ENCODE peak calls at places on chromosomes 2 and 18, in four cellular contexts. K, Z, V and D are unnamed samples.

GRCh38 chr18:57839942-57840381 is 36.8 kb upstream of the ATP8B1 start:
- DNase-seq in K (peak), Z (no peak), V (peak), D (no peak)

GRCh38 chr18:48007955-48008701 is 77.7 kb upstream of the SMAD2 start:
- DNase-seq in V (peak), Z (no peak), K (peak), D (peak)

GRCh38 chr18:39647627-39648502 is 2082.3 kb upstream of the CELF4 start:
- DNase-seq in K (peak), V (peak), Z (no peak), D (peak)

GRCh38 chr2:224837558-224837957 is 121.4 kb upstream of the CCDC195 start:
- DNase-seq in Z (no peak), V (peak), K (peak), D (peak)

GRCh38 chr2:156088598-156088997 is 243.9 kb downstream of the NR4A2 start:
- DNase-seq in Z (no peak), K (no peak), V (no peak), D (no peak)

GRCh38 chr2:237067985-237068576 is 17.6 kb upstream of the COPS8 start:
- DNase-seq in K (no peak), Z (no peak), V (peak), D (no peak)

GRCh38 chr2:120907822-120908221 is 172.2 kb downstream of the GLI2 start:
- DNase-seq in K (no peak), V (no peak), Z (no peak), D (no peak)

GRCh38 chr2:232372231-232373208 is 6.0 kb upstream of the ALPP start:
- DNase-seq in K (peak), V (no peak), Z (no peak), D (no peak)

GRCh38 chr18:38933910-38934510 is 1368.4 kb upstream of the CELF4 start:
- DNase-seq in K (no peak), V (no peak), Z (no peak), D (no peak)

GRCh38 chr18:42392416-42392815 is 437.4 kb downstream of the PIK3C3 start:
- DNase-seq in K (no peak), V (no peak), Z (no peak), D (no peak)

GRCh38 chr2:179939282-179939681 is 67.8 kb downstream of the CWC22 start:
- DNase-seq in V (no peak), K (no peak), Z (no peak), D (no peak)

GRCh38 chr2:57902578-57902977 is 144.0 kb upstream of the VRK2 start:
- DNase-seq in K (no peak), Z (no peak), V (no peak), D (no peak)

GRCh38 chr2:174787485-174788205 is 23.4 kb upstream of the CHRNA1 start:
- DNase-seq in K (peak), V (peak), Z (no peak), D (no peak)

GRCh38 chr2:48912110-48912509 is 156.6 kb upstream of the LHCGR start:
- DNase-seq in Z (no peak), K (no peak), V (no peak), D (peak)

GRCh38 chr2:128324008-128324896 is 5.6 kb upstream of the HS6ST1 start:
- DNase-seq in Z (no peak), V (no peak), K (no peak), D (no peak)

GRCh38 chr2:53767405-53768232 is at the start of gene CHAC2:
- DNase-seq in V (peak), Z (peak), K (peak), D (peak)

GRCh38 chr2:26782876-26783704 is 2.8 kb upstream of the CENPA start:
- DNase-seq in Z (no peak), K (no peak), V (no peak), D (no peak)

GRCh38 chr2:181234429-181235410 is 222.5 kb upstream of the ITGA4 start:
- DNase-seq in K (no peak), V (no peak), Z (no peak), D (peak)

GRCh38 chr2:37997629-37998028 is 72.5 kb downstream of the RMDN2 start:
- DNase-seq in V (no peak), Z (peak), K (peak), D (no peak)

GRCh38 chr2:43223412-43224040 is 2.9 kb downstream of the ZFP36L2 start:
- DNase-seq in Z (no peak), V (peak), K (no peak), D (no peak)

GRCh38 chr2:215594766-215595165 is 158.9 kb upstream of the FN1 start:
- DNase-seq in Z (no peak), K (no peak), V (no peak), D (no peak)

GRCh38 chr18:6313427-6313826 is 101.3 kb downstream of the L3MBTL4 start:
- DNase-seq in K (no peak), V (no peak), Z (no peak), D (no peak)

GRCh38 chr18:30712383-30712782 is 330.2 kb downstream of the DSC3 start:
- DNase-seq in V (no peak), K (no peak), Z (no peak), D (no peak)

GRCh38 chr2:230473378-230473777 is 57.4 kb downstream of the SP100 start:
- DNase-seq in Z (no peak), K (no peak), V (peak), D (no peak)

GRCh38 chr18:12820526-12820925 is 63.5 kb downstream of the PTPN2 start:
- DNase-seq in Z (no peak), K (no peak), V (no peak), D (no peak)

GRCh38 chr2:234680688-234681050 is 183.8 kb upstream of the ARL4C start:
- DNase-seq in K (no peak), V (no peak), Z (no peak), D (no peak)

GRCh38 chr2:152950125-152950524 is 231.7 kb downstream of the ARL6IP6 start:
- DNase-seq in Z (no peak), V (no peak), K (peak), D (peak)

GRCh38 chr18:63346471-63347183 is 20.4 kb downstream of the KDSR start:
- DNase-seq in Z (no peak), V (no peak), K (no peak), D (no peak)

GRCh38 chr2:175627405-175627804 is 374.7 kb downstream of the LNPK start:
- DNase-seq in K (peak), V (no peak), Z (no peak), D (no peak)

GRCh38 chr18:48706630-48707206 is 167.9 kb downstream of the CTIF start:
- DNase-seq in K (no peak), Z (no peak), V (no peak), D (no peak)

GRCh38 chr2:44104855-44105271 is 63.8 kb upstream of the PPM1B start:
- DNase-seq in Z (no peak), K (no peak), V (no peak), D (no peak)

GRCh38 chr2:190180313-190181065 is 118.0 kb upstream of the MSTN start:
- DNase-seq in V (peak), Z (peak), K (peak), D (peak)

GRCh38 chr2:24075915-24076848 is at the start of gene SF3B6:
- DNase-seq in Z (peak), K (peak), V (peak), D (peak)

GRCh38 chr2:46385786-46386577 is 88.8 kb downstream of the EPAS1 start:
- DNase-seq in K (peak), Z (no peak), V (no peak), D (no peak)

GRCh38 chr2:41187683-41188082 is 735.8 kb upstream of the SLC8A1 start:
- DNase-seq in V (no peak), K (no peak), Z (no peak), D (no peak)